ENCODE peak calls at places on chromosomes 11 and 22, in five cellular contexts. N, C, T, E and H are unnamed samples.

GRCh38 chr11:44992774-44993173 is 42.1 kb upstream of the TP53I11 start:
- DNase-seq in N (no peak), C (no peak), T (no peak), E (no peak), H (no peak)

GRCh38 chr11:34680918-34681554 is 60.1 kb downstream of the EHF start:
- DNase-seq in N (no peak), C (no peak), E (no peak), T (no peak), H (no peak)

GRCh38 chr11:66745356-66746235 is 16.6 kb upstream of the SPTBN2 start:
- DNase-seq in N (peak; percentile 19), C (peak; percentile 82), E (peak; percentile 53), T (no peak), H (peak; percentile 74)

GRCh38 chr11:75380716-75381420 is 18.4 kb upstream of the RPS3 start:
- DNase-seq in C (peak; percentile 61), N (no peak), T (no peak), E (no peak), H (peak; percentile 90)

GRCh38 chr11:47631473-47631872 is 10.9 kb downstream of the MTCH2 start:
- DNase-seq in N (no peak), C (no peak), E (no peak), T (no peak), H (no peak)

GRCh38 chr11:96361778-96362177 is 18.8 kb upstream of the MAML2 start:
- DNase-seq in C (no peak), T (no peak), N (no peak), E (no peak), H (no peak)

GRCh38 chr22:29308148-29308790 is 1.8 kb downstream of the GAS2L1 start:
- DNase-seq in N (no peak), E (no peak), C (no peak), T (no peak), H (no peak)

GRCh38 chr22:43862074-43862881 is at the start of gene SULT4A1:
- DNase-seq in N (no peak), C (no peak), T (no peak), E (no peak), H (peak; percentile 21)

GRCh38 chr11:85118151-85118550 is 509.0 kb downstream of the DLG2 start:
- DNase-seq in E (peak; percentile 66), T (no peak), N (no peak), C (no peak), H (no peak)

GRCh38 chr22:38218661-38219331 is 17.0 kb downstream of the MAFF start:
- DNase-seq in N (peak; percentile 40), E (no peak), T (peak; percentile 70), C (peak; percentile 89), H (peak; percentile 78)

GRCh38 chr11:126647735-126648134 is 292.2 kb downstream of the ST3GAL4 start:
- DNase-seq in C (no peak), E (no peak), T (no peak), N (no peak), H (no peak)

GRCh38 chr11:36688892-36689291 is 90.9 kb upstream of the RAG2 start:
- DNase-seq in N (no peak), E (no peak), C (no peak), T (no peak), H (no peak)

GRCh38 chr22:20571531-20572007 is 64.2 kb downstream of the MED15 start:
- DNase-seq in C (peak; percentile 45), E (peak; percentile 78), T (peak; percentile 37), N (peak; percentile 64), H (no peak)

GRCh38 chr22:34645375-34645774 is 420.6 kb upstream of the ISX start:
- DNase-seq in E (no peak), N (no peak), T (no peak), C (no peak), H (peak; percentile 7)

GRCh38 chr11:124837491-124837856 is 27.8 kb upstream of the ROBO3 start:
- DNase-seq in E (peak; percentile 49), N (no peak), C (no peak), T (no peak), H (peak; percentile 76)

GRCh38 chr11:31000412-31000811 is 369.1 kb downstream of the DCDC1 start:
- DNase-seq in C (no peak), T (no peak), N (no peak), E (no peak), H (no peak)

GRCh38 chr11:85627332-85627997 is at the start of gene DLG2:
- DNase-seq in N (no peak), E (peak; percentile 25), T (no peak), C (no peak), H (peak; percentile 39)

GRCh38 chr11:123304828-123305530 is 109.9 kb upstream of the CLMP start:
- DNase-seq in T (no peak), N (no peak), C (no peak), E (no peak), H (no peak)

GRCh38 chr11:35255514-35255913 is 116.5 kb downstream of the CD44 start:
- DNase-seq in T (no peak), E (no peak), C (no peak), N (no peak), H (no peak)

GRCh38 chr22:36902143-36902911 is 11.1 kb upstream of the CSF2RB start:
- DNase-seq in C (no peak), E (no peak), T (no peak), N (no peak), H (no peak)

GRCh38 chr22:30733081-30733680 is 38.5 kb downstream of the OSBP2 start:
- DNase-seq in N (no peak), E (no peak), C (no peak), T (no peak), H (no peak)

GRCh38 chr11:15769203-15769602 is 587.1 kb downstream of the SOX6 start:
- DNase-seq in C (peak; percentile 73), E (no peak), T (no peak), N (no peak), H (peak; percentile 74)

GRCh38 chr22:43481528-43482309 is 69.9 kb downstream of the MPPED1 start:
- DNase-seq in E (no peak), N (no peak), T (no peak), C (no peak), H (no peak)

GRCh38 chr11:533049-533585 is 2.3 kb downstream of the HRAS start:
- DNase-seq in C (no peak), T (no peak), N (no peak), E (no peak), H (no peak)

GRCh38 chr11:6249822-6250555 is 9.6 kb upstream of the CCKBR start:
- DNase-seq in N (no peak), E (no peak), T (peak; percentile 69), C (peak; percentile 67), H (no peak)

GRCh38 chr11:134244593-134244992 is 8.6 kb downstream of the THYN1 start:
- DNase-seq in T (no peak), E (no peak), N (no peak), C (no peak), H (peak; percentile 52)

GRCh38 chr11:125300791-125301218 is 136.3 kb downstream of the PKNOX2 start:
- DNase-seq in T (peak; percentile 31), C (no peak), N (no peak), E (no peak), H (peak; percentile 23)

GRCh38 chr11:59668188-59668949 is 468 bp downstream of the PATL1 start:
- DNase-seq in N (peak; percentile 63), C (peak; percentile 58), T (peak; percentile 43), E (peak; percentile 80), H (peak; percentile 78)

GRCh38 chr11:11179239-11179638 is 173.8 kb downstream of the CSNK2A3 start:
- DNase-seq in E (no peak), C (no peak), N (no peak), T (no peak), H (no peak)

GRCh38 chr11:69705246-69705856 is 1.5 kb upstream of the FGF19 start:
- DNase-seq in C (no peak), N (no peak), T (no peak), E (no peak), H (no peak)
- H3K4me1 ChIP-seq in C (peaks cover 32% of the 10 kb centered on the region), N (no peaks in the 10 kb centered on the region), T (peaks cover 40% of the 10 kb centered on the region), E (peaks cover 12% of the 10 kb centered on the region), H (peaks cover 40% of the 10 kb centered on the region)

GRCh38 chr11:116541460-116541859 is 231.3 kb downstream of the BUD13 start:
- DNase-seq in T (no peak), C (no peak), N (no peak), E (no peak), H (peak; percentile 2)

GRCh38 chr11:116542386-116542785 is 230.4 kb downstream of the BUD13 start:
- DNase-seq in T (no peak), E (no peak), N (no peak), C (no peak), H (no peak)

GRCh38 chr11:116544721-116545120 is 228.1 kb downstream of the BUD13 start:
- DNase-seq in C (no peak), N (no peak), T (no peak), E (no peak), H (no peak)

GRCh38 chr11:116540645-116541044 is 232.1 kb downstream of the BUD13 start:
- DNase-seq in T (no peak), C (no peak), N (no peak), E (no peak), H (peak; percentile 28)

DNA sequence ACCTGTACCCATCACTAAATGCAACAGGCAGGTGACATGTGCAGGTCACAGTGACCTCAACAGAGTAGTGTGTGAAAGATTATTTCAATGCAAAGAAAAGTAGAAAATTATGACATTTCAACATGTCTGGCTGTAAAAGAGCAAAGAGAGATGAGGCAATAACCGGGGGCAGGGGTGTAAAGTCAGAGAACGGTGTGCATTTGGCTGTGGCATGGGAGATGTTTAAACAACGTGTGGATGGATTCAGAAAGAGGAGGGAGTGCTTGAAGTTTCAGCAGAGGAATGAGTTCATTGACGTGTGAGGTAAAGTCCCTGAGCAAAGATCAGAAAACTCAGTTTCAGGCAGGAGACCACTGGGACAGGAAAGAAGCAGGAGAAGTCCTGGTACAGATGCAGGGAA is 229.7 kb downstream of the BUD13 start:
- DNase-seq in N (no peak), T (no peak), C (no peak), E (no peak), H (peak; percentile 8)
- H3K4me1 ChIP-seq in N (no peaks in the 10 kb centered on the region), T (peaks cover under 1% of the 10 kb centered on the region), C (no peaks in the 10 kb centered on the region), E (no peaks in the 10 kb centered on the region), H (no peaks in the 10 kb centered on the region)

DNA sequence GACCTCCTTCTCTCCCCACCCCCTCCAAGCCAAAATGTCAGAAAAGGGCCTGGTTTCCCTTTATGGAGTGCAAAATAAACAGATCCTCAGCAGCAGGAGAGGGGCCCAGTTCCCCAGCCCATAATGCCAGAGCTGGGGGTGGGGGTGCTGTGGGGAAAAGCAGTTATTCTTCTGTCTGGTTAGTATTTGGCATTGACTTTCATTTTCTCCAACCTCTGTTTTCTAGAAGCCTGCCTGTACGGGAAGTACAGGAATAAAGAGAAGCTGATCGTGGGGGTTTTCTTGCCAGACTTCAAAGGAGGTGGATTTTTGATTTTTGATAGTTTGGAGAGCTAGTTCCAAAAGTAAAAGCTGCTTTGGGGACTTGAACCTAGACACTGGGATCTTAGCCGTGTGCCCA is 22.4 kb downstream of the FLI1 start:
- DNase-seq in N (no peak), E (no peak), T (no peak), C (no peak), H (no peak)
- H3K4me1 ChIP-seq in N (peaks cover 97% of the 10 kb centered on the region), E (peaks cover 23% of the 10 kb centered on the region), T (peaks cover 99% of the 10 kb centered on the region), C (peaks cover 22% of the 10 kb centered on the region), H (no peaks in the 10 kb centered on the region)

GRCh38 chr11:1781593-1781975 is 17.9 kb upstream of the CTSD start:
- DNase-seq in N (no peak), C (no peak), E (no peak), T (no peak), H (no peak)

GRCh38 chr11:1783725-1784529 is 20.2 kb upstream of the CTSD start:
- DNase-seq in C (no peak), N (no peak), T (no peak), E (no peak), H (no peak)

GRCh38 chr11:1782026-1782696 is 18.4 kb upstream of the CTSD start:
- DNase-seq in E (no peak), T (no peak), C (no peak), N (no peak), H (no peak)

GRCh38 chr11:1784761-1785650 is 21.3 kb upstream of the CTSD start:
- DNase-seq in C (no peak), N (no peak), E (no peak), T (no peak), H (no peak)

GRCh38 chr11:1782831-1783724 is 19.4 kb upstream of the CTSD start:
- DNase-seq in T (no peak), E (no peak), N (no peak), C (no peak), H (no peak)
- H3K4me1 ChIP-seq in T (no peaks in the 10 kb centered on the region), E (no peaks in the 10 kb centered on the region), N (no peaks in the 10 kb centered on the region), C (no peaks in the 10 kb centered on the region), H (peaks cover under 1% of the 10 kb centered on the region)